ENCODE peak calls at places on chromosome 21, in eight cellular contexts. One of them, this sample, is unnamed.

GRCh38 chr21:17513214-17514123 is 626 bp downstream of the CXADR start:
- DNase-seq in cardiac muscle cell: peak; percentile 75
- DNase-seq in cardiac fibroblast: peak; percentile 32
- DNase-seq in GM23338: peak; percentile 52
- DNase-seq in mammary epithelial cell: peak; percentile 52
- DNase-seq in transverse colon: peak; percentile 44
- DNase-seq in uterus: peak; percentile 27
- DNase-seq in hepatocyte: peak; percentile 60
- DNase-seq in this sample: peak; percentile 36

GRCh38 chr21:42833859-42834729 is 45.2 kb downstream of the WDR4 start:
- DNase-seq in cardiac fibroblast: no peak
- DNase-seq in hepatocyte: no peak
- DNase-seq in mammary epithelial cell: no peak
- DNase-seq in GM23338: no peak
- DNase-seq in transverse colon: no peak
- DNase-seq in uterus: no peak
- DNase-seq in cardiac muscle cell: no peak
- DNase-seq in this sample: no peak

GRCh38 chr21:16424331-16424749 is 694.6 kb downstream of the USP25 start:
- DNase-seq in uterus: no peak
- DNase-seq in mammary epithelial cell: peak; percentile 52
- DNase-seq in cardiac fibroblast: peak; percentile 63
- DNase-seq in cardiac muscle cell: no peak
- DNase-seq in hepatocyte: no peak
- DNase-seq in GM23338: no peak
- DNase-seq in transverse colon: no peak
- DNase-seq in this sample: no peak

GRCh38 chr21:45724345-45724961 is 80.9 kb downstream of the PCBP3 start:
- DNase-seq in cardiac fibroblast: no peak
- DNase-seq in GM23338: no peak
- DNase-seq in cardiac muscle cell: no peak
- DNase-seq in uterus: no peak
- DNase-seq in transverse colon: no peak
- DNase-seq in hepatocyte: no peak
- DNase-seq in mammary epithelial cell: no peak
- DNase-seq in this sample: no peak

GRCh38 chr21:45801989-45802388 is 158.5 kb downstream of the PCBP3 start:
- DNase-seq in GM23338: no peak
- DNase-seq in uterus: no peak
- DNase-seq in hepatocyte: no peak
- DNase-seq in mammary epithelial cell: no peak
- DNase-seq in cardiac fibroblast: no peak
- DNase-seq in cardiac muscle cell: no peak
- DNase-seq in transverse colon: no peak
- DNase-seq in this sample: no peak

GRCh38 chr21:45994738-45995685 is 13.4 kb downstream of the COL6A1 start:
- DNase-seq in GM23338: no peak
- DNase-seq in transverse colon: no peak
- DNase-seq in hepatocyte: no peak
- DNase-seq in cardiac fibroblast: no peak
- DNase-seq in uterus: peak; percentile 19
- DNase-seq in cardiac muscle cell: no peak
- DNase-seq in mammary epithelial cell: no peak
- DNase-seq in this sample: no peak

GRCh38 chr21:17527240-17527639 is 14.4 kb downstream of the CXADR start:
- DNase-seq in transverse colon: no peak
- DNase-seq in uterus: no peak
- DNase-seq in cardiac fibroblast: peak; percentile 45
- DNase-seq in hepatocyte: peak; percentile 43
- DNase-seq in mammary epithelial cell: peak; percentile 32
- DNase-seq in GM23338: no peak
- DNase-seq in cardiac muscle cell: no peak
- DNase-seq in this sample: peak; percentile 25

GRCh38 chr21:40185208-40185607 is 318.0 kb downstream of the PCP4 start:
- DNase-seq in transverse colon: no peak
- DNase-seq in cardiac muscle cell: no peak
- DNase-seq in mammary epithelial cell: no peak
- DNase-seq in cardiac fibroblast: no peak
- DNase-seq in hepatocyte: no peak
- DNase-seq in uterus: no peak
- DNase-seq in GM23338: no peak
- DNase-seq in this sample: no peak

GRCh38 chr21:41611441-41611840 is 103.5 kb upstream of the TMPRSS2 start:
- DNase-seq in transverse colon: no peak
- DNase-seq in mammary epithelial cell: no peak
- DNase-seq in uterus: no peak
- DNase-seq in hepatocyte: no peak
- DNase-seq in cardiac muscle cell: no peak
- DNase-seq in cardiac fibroblast: no peak
- DNase-seq in GM23338: no peak
- DNase-seq in this sample: no peak

GRCh38 chr21:42561742-42562141 is 48.1 kb downstream of the SLC37A1 start:
- DNase-seq in transverse colon: peak; percentile 44
- DNase-seq in GM23338: no peak
- DNase-seq in mammary epithelial cell: no peak
- DNase-seq in hepatocyte: peak; percentile 56
- DNase-seq in cardiac fibroblast: no peak
- DNase-seq in cardiac muscle cell: no peak
- DNase-seq in uterus: no peak
- DNase-seq in this sample: no peak

GRCh38 chr21:31358148-31358547 is 14.1 kb upstream of the TIAM1 start:
- DNase-seq in GM23338: no peak
- DNase-seq in uterus: no peak
- DNase-seq in cardiac fibroblast: no peak
- DNase-seq in hepatocyte: no peak
- DNase-seq in transverse colon: no peak
- DNase-seq in cardiac muscle cell: no peak
- DNase-seq in mammary epithelial cell: no peak
- DNase-seq in this sample: no peak

GRCh38 chr21:42590431-42591131 is 62.8 kb upstream of the PDE9A start:
- DNase-seq in cardiac fibroblast: no peak
- DNase-seq in transverse colon: no peak
- DNase-seq in mammary epithelial cell: no peak
- DNase-seq in GM23338: no peak
- DNase-seq in uterus: no peak
- DNase-seq in cardiac muscle cell: no peak
- DNase-seq in hepatocyte: no peak
- DNase-seq in this sample: no peak

GRCh38 chr21:42973309-42973990 is 912 bp upstream of the PKNOX1 start:
- DNase-seq in mammary epithelial cell: no peak
- DNase-seq in GM23338: no peak
- DNase-seq in hepatocyte: no peak
- DNase-seq in uterus: peak; percentile 38
- DNase-seq in cardiac fibroblast: no peak
- DNase-seq in cardiac muscle cell: no peak
- DNase-seq in transverse colon: no peak
- DNase-seq in this sample: no peak

GRCh38 chr21:15029077-15029476 is 35.7 kb downstream of the NRIP1 start:
- DNase-seq in cardiac muscle cell: no peak
- DNase-seq in hepatocyte: no peak
- DNase-seq in mammary epithelial cell: no peak
- DNase-seq in cardiac fibroblast: no peak
- DNase-seq in transverse colon: no peak
- DNase-seq in GM23338: no peak
- DNase-seq in uterus: no peak
- DNase-seq in this sample: no peak

GRCh38 chr21:36663033-36663855 is 35.7 kb upstream of the SIM2 start:
- DNase-seq in mammary epithelial cell: peak; percentile 9
- DNase-seq in cardiac muscle cell: no peak
- DNase-seq in GM23338: no peak
- DNase-seq in transverse colon: no peak
- DNase-seq in hepatocyte: no peak
- DNase-seq in cardiac fibroblast: peak; percentile 21
- DNase-seq in uterus: no peak
- DNase-seq in this sample: peak; percentile 28

GRCh38 chr21:42312626-42313104 is 2.5 kb downstream of the TFF3 start:
- DNase-seq in GM23338: no peak
- DNase-seq in cardiac muscle cell: no peak
- DNase-seq in hepatocyte: no peak
- DNase-seq in uterus: no peak
- DNase-seq in transverse colon: no peak
- DNase-seq in cardiac fibroblast: no peak
- DNase-seq in mammary epithelial cell: no peak
- DNase-seq in this sample: no peak

GRCh38 chr21:46195595-46196195 is 11.4 kb upstream of the SPATC1L start:
- DNase-seq in cardiac muscle cell: no peak
- DNase-seq in GM23338: no peak
- DNase-seq in hepatocyte: peak; percentile 2
- DNase-seq in transverse colon: no peak
- DNase-seq in uterus: peak; percentile 9
- DNase-seq in mammary epithelial cell: no peak
- DNase-seq in cardiac fibroblast: no peak
- DNase-seq in this sample: no peak

DNA sequence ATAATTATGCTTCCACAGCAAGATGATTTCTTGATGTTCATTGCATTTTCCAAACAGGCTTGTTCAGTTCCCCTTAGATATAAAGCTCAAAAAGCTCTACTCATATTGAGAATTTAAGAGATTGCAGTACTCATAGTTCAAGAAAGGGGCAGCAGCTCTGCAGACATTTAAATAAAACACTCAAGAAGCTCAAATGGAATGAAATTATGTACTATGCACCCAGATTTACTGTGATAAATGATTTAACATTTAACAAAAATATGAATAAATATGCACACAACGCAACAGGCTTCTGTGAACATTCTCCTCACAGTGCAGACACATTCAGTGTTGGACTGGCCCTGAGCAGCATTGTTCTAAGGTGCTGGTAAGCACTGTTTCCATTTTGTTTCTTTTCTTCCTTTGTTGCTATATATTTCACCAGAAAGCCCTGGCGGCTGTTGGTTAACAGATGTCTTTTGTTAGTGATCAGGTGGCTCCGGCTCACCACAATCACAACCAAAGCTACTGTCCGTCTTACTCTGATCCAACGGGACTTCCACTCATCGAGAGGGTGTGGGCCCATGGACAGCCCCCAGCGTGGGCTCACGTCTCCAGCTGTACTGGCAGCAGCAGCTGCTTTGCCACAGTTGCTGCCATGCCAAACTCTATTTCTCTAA is 1440.3 kb downstream of the NCAM2 start:
- DNase-seq in cardiac muscle cell: no peak
- DNase-seq in transverse colon: no peak
- DNase-seq in mammary epithelial cell: no peak
- DNase-seq in cardiac fibroblast: no peak
- DNase-seq in hepatocyte: no peak
- DNase-seq in uterus: no peak
- DNase-seq in GM23338: peak; percentile 2
- DNase-seq in this sample: no peak
- TF ChIP-seq CTCF in cardiac muscle cell: no peak
- TF ChIP-seq CTCF in transverse colon: no peak
- TF ChIP-seq CTCF in mammary epithelial cell: no peak
- TF ChIP-seq CTCF in cardiac fibroblast: no peak
- TF ChIP-seq CTCF in hepatocyte: no peak
- TF ChIP-seq CTCF in uterus: no peak
- TF ChIP-seq CTCF in GM23338: peak; percentile 33
- TF ChIP-seq CTCF in this sample: no peak

DNA sequence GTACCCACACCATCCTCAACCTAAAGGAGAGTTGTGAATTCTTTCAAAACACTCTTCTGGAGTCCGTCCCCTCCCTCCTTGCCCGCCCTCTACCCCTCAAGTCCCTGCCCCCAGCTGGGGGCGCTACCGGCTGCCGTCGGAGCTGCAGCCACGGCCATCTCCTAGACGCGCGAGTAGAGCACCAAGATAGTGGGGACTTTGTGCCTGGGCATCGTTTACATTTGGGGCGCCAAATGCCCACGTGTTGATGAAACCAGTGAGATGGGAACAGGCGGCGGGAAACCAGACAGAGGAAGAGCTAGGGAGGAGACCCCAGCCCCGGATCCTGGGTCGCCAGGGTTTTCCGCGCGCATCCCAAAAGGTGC is 647 bp upstream of the OLIG2 start:
- DNase-seq in uterus: no peak
- DNase-seq in mammary epithelial cell: no peak
- DNase-seq in cardiac fibroblast: no peak
- DNase-seq in hepatocyte: no peak
- DNase-seq in transverse colon: no peak
- DNase-seq in GM23338: peak; percentile 82
- DNase-seq in cardiac muscle cell: no peak
- DNase-seq in this sample: no peak
- TF ChIP-seq CTCF in uterus: no peak
- TF ChIP-seq CTCF in mammary epithelial cell: no peak
- TF ChIP-seq CTCF in cardiac fibroblast: no peak
- TF ChIP-seq CTCF in hepatocyte: no peak
- TF ChIP-seq CTCF in transverse colon: no peak
- TF ChIP-seq CTCF in GM23338: peak; percentile 76
- TF ChIP-seq CTCF in cardiac muscle cell: no peak
- TF ChIP-seq CTCF in this sample: no peak

GRCh38 chr21:26846036-26846931 is 1.1 kb upstream of the ADAMTS1 start:
- DNase-seq in GM23338: peak; percentile 81
- DNase-seq in cardiac fibroblast: peak; percentile 71
- DNase-seq in uterus: peak; percentile 91
- DNase-seq in transverse colon: peak; percentile 63
- DNase-seq in mammary epithelial cell: peak; percentile 50
- DNase-seq in hepatocyte: peak; percentile 90
- DNase-seq in cardiac muscle cell: peak; percentile 84
- DNase-seq in this sample: peak; percentile 49
- TF ChIP-seq CTCF in GM23338: peak; percentile 14
- TF ChIP-seq CTCF in cardiac fibroblast: peak; percentile 12
- TF ChIP-seq CTCF in uterus: no peak
- TF ChIP-seq CTCF in transverse colon: peak; percentile 33
- TF ChIP-seq CTCF in mammary epithelial cell: peak; percentile 25
- TF ChIP-seq CTCF in hepatocyte: peak; percentile 18
- TF ChIP-seq CTCF in cardiac muscle cell: no peak
- TF ChIP-seq CTCF in this sample: no peak

DNA sequence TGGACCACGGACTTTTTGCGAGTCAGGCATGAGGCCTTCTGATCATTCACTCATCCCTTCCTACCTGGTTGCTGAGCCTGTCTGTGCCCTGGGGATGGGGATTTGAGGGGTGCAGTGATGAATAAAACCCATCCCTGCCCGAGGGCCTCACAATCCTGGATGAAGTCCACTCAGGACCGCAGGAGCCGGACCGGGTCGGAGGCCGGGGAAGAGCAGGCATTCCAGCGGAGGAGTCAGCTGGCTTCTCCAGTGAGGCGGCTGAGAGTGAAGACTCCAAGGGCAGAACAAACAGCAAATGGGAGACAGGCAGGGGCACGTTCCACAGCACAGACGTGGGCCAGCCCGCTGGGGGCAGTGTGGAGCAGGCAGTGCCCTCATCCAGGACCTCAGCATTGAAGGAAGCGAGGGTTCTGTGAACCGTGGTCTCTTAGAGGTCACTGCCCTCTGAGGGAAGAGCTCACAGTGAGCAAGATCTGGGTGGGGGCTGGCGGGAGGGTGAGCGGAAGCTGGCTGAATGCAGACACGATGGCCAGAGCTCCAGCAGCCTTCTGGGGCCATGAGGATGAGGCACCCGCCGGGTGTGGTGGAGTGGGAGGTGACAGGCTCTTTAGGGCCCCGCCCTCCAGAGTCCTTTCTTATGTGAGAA is 10.9 kb upstream of the LRRC3 start:
- DNase-seq in cardiac fibroblast: no peak
- DNase-seq in cardiac muscle cell: no peak
- DNase-seq in GM23338: peak; percentile 82
- DNase-seq in mammary epithelial cell: no peak
- DNase-seq in transverse colon: no peak
- DNase-seq in uterus: no peak
- DNase-seq in hepatocyte: no peak
- DNase-seq in this sample: no peak
- TF ChIP-seq CTCF in cardiac fibroblast: peak; percentile 13
- TF ChIP-seq CTCF in cardiac muscle cell: no peak
- TF ChIP-seq CTCF in GM23338: peak; percentile 65
- TF ChIP-seq CTCF in mammary epithelial cell: no peak
- TF ChIP-seq CTCF in transverse colon: no peak
- TF ChIP-seq CTCF in uterus: no peak
- TF ChIP-seq CTCF in hepatocyte: no peak
- TF ChIP-seq CTCF in this sample: no peak

GRCh38 chr21:44382536-44382935 is 29.1 kb downstream of the TRPM2 start:
- DNase-seq in cardiac muscle cell: no peak
- DNase-seq in mammary epithelial cell: no peak
- DNase-seq in uterus: no peak
- DNase-seq in hepatocyte: no peak
- DNase-seq in transverse colon: no peak
- DNase-seq in GM23338: no peak
- DNase-seq in cardiac fibroblast: no peak
- DNase-seq in this sample: no peak
- TF ChIP-seq CTCF in cardiac muscle cell: no peak
- TF ChIP-seq CTCF in mammary epithelial cell: no peak
- TF ChIP-seq CTCF in uterus: no peak
- TF ChIP-seq CTCF in hepatocyte: no peak
- TF ChIP-seq CTCF in transverse colon: no peak
- TF ChIP-seq CTCF in GM23338: no peak
- TF ChIP-seq CTCF in cardiac fibroblast: no peak
- TF ChIP-seq CTCF in this sample: no peak